ENCODE peak calls at places on chromosomes 6 and 20, in six cellular contexts. X, F, E, M, R and I are unnamed samples.

GRCh38 chr20:60062431-60063336 is 104.5 kb downstream of the CDH26 start:
- DNase-seq in X (peak; percentile 84), F (peak; percentile 71), E (peak; percentile 35), M (no peak), R (no peak), I (peak; percentile 78)

GRCh38 chr6:113432729-113433505 is 424.2 kb upstream of the MARCKS start:
- DNase-seq in X (no peak), F (no peak), E (no peak), M (no peak), R (no peak), I (no peak)

GRCh38 chr6:89140347-89141159 is 5.3 kb upstream of the PM20D2 start:
- DNase-seq in X (no peak), F (no peak), E (no peak), M (no peak), R (no peak), I (no peak)

GRCh38 chr6:158560787-158561246 is 926 bp downstream of the TMEM181 start:
- DNase-seq in X (peak; percentile 50), F (no peak), E (no peak), M (no peak), R (no peak), I (peak; percentile 74)

GRCh38 chr6:28643017-28643740 is 117.5 kb downstream of the GPX5 start:
- DNase-seq in X (peak; percentile 44), F (no peak), E (peak; percentile 68), M (no peak), R (no peak), I (no peak)

GRCh38 chr6:163170294-163170883 is 244.1 kb upstream of the QKI start:
- DNase-seq in X (no peak), F (no peak), E (no peak), M (no peak), R (no peak), I (no peak)

GRCh38 chr20:43751167-43752050 is 24.6 kb upstream of the GTSF1L start:
- DNase-seq in X (peak; percentile 75), F (no peak), E (peak; percentile 62), M (no peak), R (no peak), I (no peak)

GRCh38 chr6:5096482-5096881 is 11.3 kb downstream of the PPP1R3G start:
- DNase-seq in X (no peak), F (no peak), E (no peak), M (peak; percentile 73), R (no peak), I (no peak)

GRCh38 chr6:48476257-48476656 is 365.3 kb upstream of the PTCHD4 start:
- DNase-seq in X (no peak), F (no peak), E (no peak), M (no peak), R (no peak), I (no peak)

GRCh38 chr6:34358389-34358906 is 34.0 kb downstream of the NUDT3 start:
- DNase-seq in X (peak; percentile 56), F (no peak), E (peak; percentile 43), M (no peak), R (no peak), I (no peak)

GRCh38 chr6:87250019-87250418 is 72.4 kb upstream of the SMIM8 start:
- DNase-seq in X (no peak), F (no peak), E (no peak), M (no peak), R (no peak), I (no peak)

GRCh38 chr20:30811896-30812671 is 445.4 kb upstream of the DEFB115 start:
- DNase-seq in X (peak; percentile 51), F (no peak), E (no peak), M (peak; percentile 75), R (no peak), I (peak; percentile 81)

GRCh38 chr6:123393333-123393732 is 243.4 kb downstream of the TRDN start:
- DNase-seq in X (no peak), F (no peak), E (no peak), M (no peak), R (no peak), I (no peak)

GRCh38 chr6:72783035-72783434 is 161.2 kb downstream of the KCNQ5 start:
- DNase-seq in X (no peak), F (no peak), E (no peak), M (no peak), R (no peak), I (no peak)

GRCh38 chr6:151269318-151269995 is 29.7 kb downstream of the AKAP12 start:
- DNase-seq in X (no peak), F (no peak), E (no peak), M (no peak), R (no peak), I (no peak)

GRCh38 chr6:95790787-95791186 is 213.5 kb downstream of the MANEA start:
- DNase-seq in X (no peak), F (no peak), E (no peak), M (no peak), R (no peak), I (no peak)

GRCh38 chr6:133756046-133756445 is 132.9 kb upstream of the TCF21 start:
- DNase-seq in X (no peak), F (no peak), E (no peak), M (no peak), R (no peak), I (no peak)

GRCh38 chr20:2402271-2402980 is 21.7 kb downstream of the TGM6 start:
- DNase-seq in X (peak; percentile 59), F (no peak), E (no peak), M (no peak), R (no peak), I (no peak)

GRCh38 chr6:45586216-45587171 is 208.8 kb upstream of the SUPT3H start:
- DNase-seq in X (no peak), F (no peak), E (no peak), M (no peak), R (peak; percentile 19), I (peak; percentile 55)

GRCh38 chr6:137864812-137865508 is 2.1 kb upstream of the TNFAIP3 start:
- DNase-seq in X (no peak), F (no peak), E (no peak), M (no peak), R (no peak), I (no peak)

GRCh38 chr20:63694596-63695418 is 1.6 kb upstream of the TNFRSF6B start:
- DNase-seq in X (no peak), F (peak; percentile 73), E (no peak), M (peak; percentile 54), R (no peak), I (peak; percentile 82)

GRCh38 chr6:162379762-162380409 is 347.7 kb downstream of the PRKN start:
- DNase-seq in X (no peak), F (no peak), E (no peak), M (no peak), R (no peak), I (no peak)